ENCODE peak calls at places on chromosome 9, in five cellular contexts. Y, O, J, H and U are unnamed samples. For H3K9me3, the result is how much of the 10 kb centered on the place peaks cover.

GRCh38 chr9:97802276-97802675 is 50.8 kb upstream of the FOXE1 start:
- DNase-seq in O (peak), Y (no peak), H (peak), J (no peak), U (no peak)

GRCh38 chr9:120559546-120559945 is 20.4 kb downstream of the CDK5RAP2 start:
- DNase-seq in J (no peak), O (no peak), H (no peak), Y (no peak), U (no peak)

GRCh38 chr9:98314381-98315066 is 59.1 kb upstream of the TBC1D2 start:
- DNase-seq in O (no peak), J (no peak), Y (no peak), H (no peak), U (no peak)

GRCh38 chr9:26950521-26950920 is 3.5 kb upstream of the PLAA start:
- DNase-seq in O (no peak), J (no peak), H (no peak), Y (no peak), U (no peak)

GRCh38 chr9:98978231-98978681 is 34.5 kb downstream of the COL15A1 start:
- DNase-seq in Y (no peak), O (no peak), H (no peak), J (no peak), U (no peak)

GRCh38 chr9:12633016-12633765 is 60.0 kb upstream of the TYRP1 start:
- DNase-seq in J (no peak), O (no peak), Y (no peak), H (no peak), U (no peak)

GRCh38 chr9:77427256-77427927 is 220.7 kb downstream of the GNA14 start:
- DNase-seq in O (no peak), Y (no peak), H (no peak), J (no peak), U (no peak)

GRCh38 chr9:95250462-95251058 is 66.9 kb downstream of the FANCC start:
- DNase-seq in Y (no peak), O (no peak), J (no peak), H (no peak), U (no peak)

GRCh38 chr9:129841071-129841470 is 5.8 kb downstream of the USP20 start:
- DNase-seq in Y (no peak), O (no peak), H (no peak), J (no peak), U (no peak)

GRCh38 chr9:131744171-131744714 is 4.4 kb upstream of the RAPGEF1 start:
- DNase-seq in J (no peak), H (peak), Y (no peak), O (no peak), U (peak)

GRCh38 chr9:88998506-88998905 is 7.2 kb downstream of the S1PR3 start:
- DNase-seq in O (no peak), H (no peak), J (no peak), Y (peak), U (no peak)

GRCh38 chr9:95508968-95509850 is 7.6 kb downstream of the PTCH1 start:
- DNase-seq in O (peak), Y (peak), J (peak), H (peak), U (peak)

GRCh38 chr9:134243778-134244467 is 79.6 kb upstream of the RNU6ATAC start:
- DNase-seq in Y (no peak), H (no peak), O (no peak), J (peak), U (peak)

GRCh38 chr9:96014078-96014477 is 138.6 kb downstream of the ERCC6L2 start:
- DNase-seq in H (no peak), Y (no peak), O (no peak), J (peak), U (no peak)

GRCh38 chr9:108759835-108760234 is 96.0 kb downstream of the ACTL7B start:
- DNase-seq in O (no peak), H (no peak), Y (no peak), J (no peak), U (no peak)

GRCh38 chr9:93507780-93508179 is 54.4 kb upstream of the FAM120AOS start:
- DNase-seq in O (no peak), H (no peak), J (no peak), Y (no peak), U (no peak)

GRCh38 chr9:37859043-37859442 is 44.9 kb downstream of the SLC25A51 start:
- DNase-seq in O (no peak), J (no peak), H (no peak), Y (no peak), U (no peak)

GRCh38 chr9:111039203-111039907 is 1.1 kb upstream of the LPAR1 start:
- DNase-seq in Y (no peak), J (peak), H (no peak), O (peak), U (peak)

GRCh38 chr9:96317335-96317980 is 15.5 kb upstream of the HSD17B3 start:
- DNase-seq in J (peak), O (peak), Y (peak), H (peak), U (peak)

GRCh38 chr9:4315582-4316215 is 15.8 kb upstream of the GLIS3 start:
- DNase-seq in J (peak), Y (peak), O (peak), H (peak), U (peak)

GRCh38 chr9:98775831-98776441 is 20.4 kb downstream of the ANKS6 start:
- DNase-seq in Y (peak), J (no peak), H (peak), O (peak), U (no peak)

GRCh38 chr9:13181652-13182051 is 97.8 kb downstream of the MPDZ start:
- DNase-seq in Y (no peak), J (no peak), H (peak), O (no peak), U (no peak)

GRCh38 chr9:37908698-37909186 is 4.8 kb upstream of the SLC25A51 start:
- DNase-seq in O (no peak), H (peak), J (no peak), Y (no peak), U (no peak)

GRCh38 chr9:33110686-33111085 is 34.2 kb upstream of the SMU1 start:
- DNase-seq in J (no peak), Y (no peak), O (no peak), H (no peak), U (no peak)

GRCh38 chr9:120395374-120395773 is 184.6 kb downstream of the CDK5RAP2 start:
- DNase-seq in Y (no peak), H (no peak), O (no peak), J (no peak), U (no peak)

GRCh38 chr9:131840220-131840619 is 100.3 kb upstream of the RAPGEF1 start:
- DNase-seq in H (no peak), Y (no peak), J (no peak), O (no peak), U (no peak)

GRCh38 chr9:114791736-114792135 is 14.1 kb downstream of the TNFSF15 start:
- DNase-seq in O (no peak), H (no peak), J (no peak), Y (no peak), U (no peak)

GRCh38 chr9:98572054-98572627 is 136.6 kb downstream of the GABBR2 start:
- DNase-seq in O (no peak), J (no peak), H (no peak), Y (no peak), U (no peak)

GRCh38 chr9:88817628-88818027 is 173.6 kb upstream of the S1PR3 start:
- DNase-seq in J (no peak), H (no peak), O (no peak), Y (peak), U (no peak)

GRCh38 chr9:126853667-126854066 is 6.8 kb upstream of the ZBTB34 start:
- DNase-seq in Y (peak), J (no peak), O (no peak), H (no peak), U (no peak)

GRCh38 chr9:81321551-81321950 is 367.8 kb downstream of the TLE1 start:
- DNase-seq in H (no peak), Y (no peak), O (no peak), J (no peak), U (no peak)

GRCh38 chr9:81318571-81318970 is 370.8 kb downstream of the TLE1 start:
- DNase-seq in H (peak), J (no peak), Y (no peak), O (no peak), U (no peak)

GRCh38 chr9:81317223-81317622 is 372.1 kb downstream of the TLE1 start:
- DNase-seq in O (no peak), H (peak), J (no peak), Y (no peak), U (no peak)

GRCh38 chr9:81317939-81318338 is 371.4 kb downstream of the TLE1 start:
- DNase-seq in Y (no peak), H (no peak), J (no peak), O (no peak), U (no peak)

GRCh38 chr9:81320909-81321482 is 368.4 kb downstream of the TLE1 start:
- DNase-seq in H (no peak), O (no peak), J (no peak), Y (no peak), U (no peak)
- H3K9me3 ChIP-seq in H (under half), O (under half), J (under half), Y (under half), U (under half)

DNA sequence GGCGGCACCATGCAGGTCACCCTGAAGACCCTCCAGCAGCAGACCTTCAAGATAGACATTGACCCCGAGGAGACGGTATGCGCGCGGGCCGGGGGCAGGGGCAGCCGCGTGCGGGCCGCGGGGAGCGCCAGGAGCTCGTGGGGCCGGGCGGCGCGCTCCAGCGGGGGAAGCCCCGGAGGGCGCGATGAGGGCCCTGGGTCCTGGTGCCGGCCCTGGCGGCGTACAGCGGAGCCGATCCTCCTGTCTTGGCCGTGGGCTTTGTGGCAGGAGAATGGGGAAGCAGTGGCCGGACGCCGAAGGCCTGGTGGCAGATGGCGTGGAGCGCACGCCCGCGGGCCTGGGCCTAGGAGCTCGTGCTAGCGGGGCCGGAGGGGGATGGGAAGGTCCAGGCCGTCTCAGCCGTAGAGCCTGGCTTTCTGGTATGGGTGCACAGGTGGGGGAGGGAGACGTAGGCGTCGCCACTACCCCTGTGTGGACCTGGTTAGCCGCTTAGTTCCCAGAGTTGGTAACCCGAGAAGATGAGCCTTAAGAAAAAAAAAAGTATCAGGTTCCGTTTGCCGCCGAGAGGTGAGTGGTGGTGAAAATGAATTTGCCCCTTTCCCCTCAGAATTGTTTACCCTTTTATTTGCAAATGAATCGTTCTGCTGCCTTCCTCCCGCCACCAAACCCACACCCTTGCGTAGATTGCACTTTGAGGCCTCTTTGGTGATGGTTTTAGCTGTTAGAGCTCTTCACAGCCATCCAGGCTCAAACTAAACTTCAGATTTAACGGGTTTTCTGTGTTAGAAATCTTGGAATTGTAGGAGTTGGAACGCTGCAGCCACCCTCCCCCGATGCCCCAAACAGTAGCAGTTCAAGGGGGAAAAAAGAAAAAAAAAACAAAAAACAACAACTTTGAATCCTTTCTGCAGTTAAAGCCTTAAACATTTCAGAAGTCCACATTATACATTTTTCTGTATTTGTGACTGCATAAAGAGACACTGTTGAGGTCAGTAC is 840 bp downstream of the RAD23B start:
- DNase-seq in Y (peak), O (peak), J (peak), H (peak), U (peak)
- TF ChIP-seq POLR2AphosphoS5 in Y (peak), O (no peak), J (no peak), H (no peak), U (peak)

GRCh38 chr9:125258832-125259534 is 2.6 kb upstream of the GAPVD1 start:
- DNase-seq in Y (no peak), J (no peak), O (no peak), H (peak), U (no peak)
- TF ChIP-seq POLR2A in Y (no peak), J (no peak), O (no peak), H (no peak), U (no peak)

GRCh38 chr9:117706421-117707150 is 2.4 kb downstream of the TLR4 start:
- DNase-seq in O (no peak), J (no peak), Y (no peak), H (no peak), U (no peak)
- H3K9me3 ChIP-seq in O (under half), J (under half), Y (under half), H (under half), U (under half)

GRCh38 chr9:137406876-137407589 is 15.9 kb downstream of the EXD3 start:
- DNase-seq in O (no peak), J (peak), Y (peak), H (peak), U (peak)
- TF ChIP-seq POLR2AphosphoS5 in O (no peak), J (no peak), Y (no peak), H (no peak), U (no peak)

GRCh38 chr9:136345281-136346156 is 18.0 kb downstream of the DNLZ start:
- DNase-seq in H (peak), J (peak), Y (peak), O (no peak), U (peak)
- TF ChIP-seq POLR2A in H (no peak), J (no peak), Y (no peak), O (no peak), U (no peak)